ENCODE peak calls at places on chromosomes 3 and 15, in five cellular contexts. One of them, this sample, is unnamed.

GRCh38 chr3:186054481-186055399 is 54.1 kb downstream of the ETV5 start:
- DNase-seq in stimulated activated CD4-positive, alpha-beta T cell treated with anti-CD3 and anti-CD28 coated beads, Interleukin-2, amount 100 ng/mL, for 48 hours: no peak
- DNase-seq in OCI-M1: no peak
- DNase-seq in naive thymus-derived CD8-positive, alpha-beta T cell: no peak
- DNase-seq in ureter: no peak
- DNase-seq in this sample: no peak

GRCh38 chr3:43166406-43166805 is 60.5 kb upstream of the POMGNT2 start:
- DNase-seq in stimulated activated CD4-positive, alpha-beta T cell treated with anti-CD3 and anti-CD28 coated beads, Interleukin-2, amount 100 ng/mL, for 48 hours: no peak
- DNase-seq in OCI-M1: no peak
- DNase-seq in naive thymus-derived CD8-positive, alpha-beta T cell: no peak
- DNase-seq in ureter: no peak
- DNase-seq in this sample: no peak

GRCh38 chr3:31009881-31010280 is 115.4 kb upstream of the GADL1 start:
- DNase-seq in stimulated activated CD4-positive, alpha-beta T cell treated with anti-CD3 and anti-CD28 coated beads, Interleukin-2, amount 100 ng/mL, for 48 hours: no peak
- DNase-seq in OCI-M1: peak
- DNase-seq in naive thymus-derived CD8-positive, alpha-beta T cell: no peak
- DNase-seq in ureter: no peak
- DNase-seq in this sample: no peak

GRCh38 chr3:62793961-62794360 is 81.3 kb downstream of the CADPS start:
- DNase-seq in stimulated activated CD4-positive, alpha-beta T cell treated with anti-CD3 and anti-CD28 coated beads, Interleukin-2, amount 100 ng/mL, for 48 hours: no peak
- DNase-seq in OCI-M1: no peak
- DNase-seq in naive thymus-derived CD8-positive, alpha-beta T cell: no peak
- DNase-seq in ureter: no peak
- DNase-seq in this sample: no peak

GRCh38 chr15:48021336-48022086 is 99.3 kb upstream of the SLC24A5 start:
- DNase-seq in stimulated activated CD4-positive, alpha-beta T cell treated with anti-CD3 and anti-CD28 coated beads, Interleukin-2, amount 100 ng/mL, for 48 hours: no peak
- DNase-seq in OCI-M1: no peak
- DNase-seq in naive thymus-derived CD8-positive, alpha-beta T cell: no peak
- DNase-seq in ureter: no peak
- DNase-seq in this sample: no peak

GRCh38 chr3:71671176-71671845 is 53.9 kb downstream of the EIF4E3 start:
- DNase-seq in stimulated activated CD4-positive, alpha-beta T cell treated with anti-CD3 and anti-CD28 coated beads, Interleukin-2, amount 100 ng/mL, for 48 hours: no peak
- DNase-seq in OCI-M1: no peak
- DNase-seq in naive thymus-derived CD8-positive, alpha-beta T cell: no peak
- DNase-seq in ureter: no peak
- DNase-seq in this sample: no peak

GRCh38 chr3:181725033-181725775 is 13.5 kb downstream of the SOX2 start:
- DNase-seq in stimulated activated CD4-positive, alpha-beta T cell treated with anti-CD3 and anti-CD28 coated beads, Interleukin-2, amount 100 ng/mL, for 48 hours: no peak
- DNase-seq in OCI-M1: no peak
- DNase-seq in naive thymus-derived CD8-positive, alpha-beta T cell: no peak
- DNase-seq in ureter: no peak
- DNase-seq in this sample: no peak

GRCh38 chr3:51354766-51355615 is 30.1 kb upstream of the MANF start:
- DNase-seq in stimulated activated CD4-positive, alpha-beta T cell treated with anti-CD3 and anti-CD28 coated beads, Interleukin-2, amount 100 ng/mL, for 48 hours: no peak
- DNase-seq in OCI-M1: no peak
- DNase-seq in naive thymus-derived CD8-positive, alpha-beta T cell: no peak
- DNase-seq in ureter: peak
- DNase-seq in this sample: no peak

GRCh38 chr3:72488736-72489030 is 359.6 kb downstream of the SHQ1 start:
- DNase-seq in stimulated activated CD4-positive, alpha-beta T cell treated with anti-CD3 and anti-CD28 coated beads, Interleukin-2, amount 100 ng/mL, for 48 hours: no peak
- DNase-seq in OCI-M1: no peak
- DNase-seq in naive thymus-derived CD8-positive, alpha-beta T cell: no peak
- DNase-seq in ureter: no peak
- DNase-seq in this sample: peak

GRCh38 chr3:29922990-29923746 is 642.3 kb downstream of the RBMS3 start:
- DNase-seq in stimulated activated CD4-positive, alpha-beta T cell treated with anti-CD3 and anti-CD28 coated beads, Interleukin-2, amount 100 ng/mL, for 48 hours: no peak
- DNase-seq in OCI-M1: no peak
- DNase-seq in naive thymus-derived CD8-positive, alpha-beta T cell: no peak
- DNase-seq in ureter: no peak
- DNase-seq in this sample: no peak

GRCh38 chr3:109532257-109533216 is 195.2 kb upstream of the DPPA4 start:
- DNase-seq in stimulated activated CD4-positive, alpha-beta T cell treated with anti-CD3 and anti-CD28 coated beads, Interleukin-2, amount 100 ng/mL, for 48 hours: peak
- DNase-seq in OCI-M1: peak
- DNase-seq in naive thymus-derived CD8-positive, alpha-beta T cell: no peak
- DNase-seq in ureter: no peak
- DNase-seq in this sample: peak

GRCh38 chr3:63333815-63334214 is 55.7 kb downstream of the SYNPR start:
- DNase-seq in stimulated activated CD4-positive, alpha-beta T cell treated with anti-CD3 and anti-CD28 coated beads, Interleukin-2, amount 100 ng/mL, for 48 hours: no peak
- DNase-seq in OCI-M1: peak
- DNase-seq in naive thymus-derived CD8-positive, alpha-beta T cell: no peak
- DNase-seq in ureter: no peak
- DNase-seq in this sample: no peak

GRCh38 chr3:55692958-55693558 is 206.0 kb upstream of the WNT5A start:
- DNase-seq in stimulated activated CD4-positive, alpha-beta T cell treated with anti-CD3 and anti-CD28 coated beads, Interleukin-2, amount 100 ng/mL, for 48 hours: no peak
- DNase-seq in OCI-M1: no peak
- DNase-seq in naive thymus-derived CD8-positive, alpha-beta T cell: no peak
- DNase-seq in ureter: no peak
- DNase-seq in this sample: no peak

GRCh38 chr15:32905481-32905880 is 187.7 kb downstream of the GREM1 start:
- DNase-seq in stimulated activated CD4-positive, alpha-beta T cell treated with anti-CD3 and anti-CD28 coated beads, Interleukin-2, amount 100 ng/mL, for 48 hours: no peak
- DNase-seq in OCI-M1: no peak
- DNase-seq in naive thymus-derived CD8-positive, alpha-beta T cell: no peak
- DNase-seq in ureter: no peak
- DNase-seq in this sample: no peak

GRCh38 chr15:36161781-36162212 is 417.6 kb upstream of the CDIN1 start:
- DNase-seq in stimulated activated CD4-positive, alpha-beta T cell treated with anti-CD3 and anti-CD28 coated beads, Interleukin-2, amount 100 ng/mL, for 48 hours: no peak
- DNase-seq in OCI-M1: no peak
- DNase-seq in naive thymus-derived CD8-positive, alpha-beta T cell: no peak
- DNase-seq in ureter: no peak
- DNase-seq in this sample: no peak

GRCh38 chr15:37425541-37425940 is 325.2 kb upstream of the MEIS2 start:
- DNase-seq in stimulated activated CD4-positive, alpha-beta T cell treated with anti-CD3 and anti-CD28 coated beads, Interleukin-2, amount 100 ng/mL, for 48 hours: no peak
- DNase-seq in OCI-M1: no peak
- DNase-seq in naive thymus-derived CD8-positive, alpha-beta T cell: no peak
- DNase-seq in ureter: no peak
- DNase-seq in this sample: no peak

GRCh38 chr3:160810360-160810759 is 54.3 kb downstream of the PPM1L start:
- DNase-seq in stimulated activated CD4-positive, alpha-beta T cell treated with anti-CD3 and anti-CD28 coated beads, Interleukin-2, amount 100 ng/mL, for 48 hours: no peak
- DNase-seq in OCI-M1: no peak
- DNase-seq in naive thymus-derived CD8-positive, alpha-beta T cell: no peak
- DNase-seq in ureter: no peak
- DNase-seq in this sample: peak